ENCODE peak calls at places on chromosomes 16 and 17, in seven cellular contexts. V, S, R, J, F, G and D are unnamed samples.

GRCh38 chr16:69408451-69408850 is 16.0 kb upstream of the CYB5B start:
- DNase-seq in V (no peak), S (no peak), R (no peak), J (no peak), F (no peak), G (peak), D (no peak)

GRCh38 chr17:29291163-29291752 is 2.7 kb downstream of the NUFIP2 start:
- DNase-seq in V (peak), S (peak), R (peak), J (no peak), F (no peak), G (peak), D (no peak)

GRCh38 chr16:70610273-70611223 is 35.8 kb upstream of the IL34 start:
- DNase-seq in V (no peak), S (no peak), R (no peak), J (peak), F (no peak), G (no peak), D (no peak)

GRCh38 chr17:2433696-2434095 is 32.8 kb upstream of the MNT start:
- DNase-seq in V (no peak), S (peak), R (no peak), J (no peak), F (no peak), G (no peak), D (no peak)

GRCh38 chr16:10939649-10940206 is 2.5 kb downstream of the DEXI start:
- DNase-seq in V (no peak), S (no peak), R (no peak), J (no peak), F (no peak), G (no peak), D (peak)

GRCh38 chr17:39662551-39663339 is 2.4 kb upstream of the TCAP start:
- DNase-seq in V (no peak), S (no peak), R (no peak), J (no peak), F (no peak), G (peak), D (no peak)

GRCh38 chr17:80432961-80433550 is 18.1 kb downstream of the ENDOV start:
- DNase-seq in V (no peak), S (no peak), R (no peak), J (no peak), F (no peak), G (peak), D (peak)

GRCh38 chr17:48596000-48596734 is 2.6 kb upstream of the HOXB5 start:
- DNase-seq in V (no peak), S (no peak), R (no peak), J (no peak), F (no peak), G (peak), D (no peak)

GRCh38 chr16:85123891-85124635 is 11.8 kb upstream of the CIBAR2 start:
- DNase-seq in V (no peak), S (peak), R (peak), J (peak), F (no peak), G (no peak), D (peak)

GRCh38 chr17:20074489-20074888 is 65.3 kb downstream of the SPECC1 start:
- DNase-seq in V (no peak), S (no peak), R (no peak), J (no peak), F (no peak), G (peak), D (no peak)

GRCh38 chr17:35498429-35499178 is 38.9 kb downstream of the SLFN12L start:
- DNase-seq in V (no peak), S (peak), R (no peak), J (no peak), F (no peak), G (no peak), D (no peak)

GRCh38 chr17:45942284-45942683 is 47.9 kb downstream of the MAPT start:
- DNase-seq in V (peak), S (peak), R (peak), J (peak), F (no peak), G (peak), D (no peak)

GRCh38 chr16:46762583-46762982 is 14.4 kb upstream of the MYLK3 start:
- DNase-seq in V (peak), S (no peak), R (no peak), J (no peak), F (no peak), G (peak), D (no peak)

GRCh38 chr17:80224683-80225082 is 4.5 kb downstream of the SLC26A11 start:
- DNase-seq in V (no peak), S (no peak), R (no peak), J (no peak), F (no peak), G (no peak), D (peak)

GRCh38 chr17:57226793-57227192 is 29.5 kb upstream of the MSI2 start:
- DNase-seq in V (no peak), S (no peak), R (no peak), J (no peak), F (no peak), G (no peak), D (no peak)